ENCODE peak calls at places on chromosomes 5 and 9, in eight cellular contexts. Z is ascending aorta, D is AG04450, V is PC-3, E is cardiac muscle cell, N is breast epithelium, K is HCT116, T is GM23248. H is an unnamed sample.

GRCh38 chr9:76161546-76161945 is 232.7 kb downstream of the RFK start:
- DNase-seq in Z (no peak), D (peak), E (peak), T (peak), N (no peak), K (no peak), V (no peak), H (no peak)

GRCh38 chr5:155290937-155291336 is 277.4 kb downstream of the KIF4B start:
- DNase-seq in T (no peak), V (no peak), E (no peak), K (no peak), N (no peak), Z (no peak), D (no peak), H (no peak)

GRCh38 chr5:43627028-43627427 is 24.0 kb downstream of the NNT start:
- DNase-seq in E (peak), D (no peak), V (peak), K (peak), N (no peak), Z (no peak), T (peak), H (no peak)

GRCh38 chr5:111349429-111349828 is 125.2 kb downstream of the CAMK4 start:
- DNase-seq in V (no peak), N (no peak), E (no peak), T (no peak), Z (no peak), K (no peak), D (no peak), H (no peak)

GRCh38 chr9:135957431-135957830 is 3.7 kb downstream of the UBAC1 start:
- DNase-seq in T (no peak), K (no peak), E (no peak), N (no peak), V (no peak), Z (no peak), D (no peak), H (no peak)

GRCh38 chr5:133814152-133814551 is 154.3 kb downstream of the C5orf15 start:
- DNase-seq in K (no peak), D (no peak), E (no peak), Z (no peak), T (peak), N (no peak), V (no peak), H (no peak)

GRCh38 chr5:76986828-76987526 is 34.1 kb downstream of the CRHBP start:
- DNase-seq in V (no peak), D (no peak), T (no peak), N (no peak), E (no peak), K (no peak), Z (no peak), H (no peak)

GRCh38 chr5:14971864-14972263 is 100.3 kb upstream of the ANKH start:
- DNase-seq in E (no peak), D (no peak), N (no peak), K (no peak), V (no peak), T (no peak), Z (no peak), H (no peak)

GRCh38 chr5:44189255-44189654 is 200.0 kb downstream of the FGF10 start:
- DNase-seq in Z (no peak), K (no peak), D (no peak), N (no peak), E (no peak), T (no peak), V (no peak), H (no peak)

GRCh38 chr5:80745490-80745889 is 90.7 kb upstream of the DHFR start:
- DNase-seq in E (no peak), D (no peak), T (peak), K (no peak), V (peak), Z (no peak), N (no peak), H (no peak)

GRCh38 chr5:115348175-115348574 is 51.7 kb upstream of the CCDC112 start:
- DNase-seq in T (no peak), E (no peak), D (no peak), V (no peak), K (no peak), Z (no peak), N (no peak), H (no peak)
- H3K27ac ChIP-seq in T (no peak), E (no peak), D (no peak), V (no peak), K (no peak), Z (no peak), N (no peak), H (no peak)

GRCh38 chr9:131697097-131697496 is 42.8 kb downstream of the RAPGEF1 start:
- DNase-seq in N (no peak), E (peak), Z (no peak), T (peak), K (no peak), D (no peak), V (no peak), H (no peak)

GRCh38 chr9:131693163-131693562 is 46.7 kb downstream of the RAPGEF1 start:
- DNase-seq in Z (no peak), K (no peak), N (no peak), T (no peak), E (no peak), D (no peak), V (no peak), H (no peak)

GRCh38 chr9:131693651-131694597 is 46.0 kb downstream of the RAPGEF1 start:
- DNase-seq in D (no peak), E (no peak), T (no peak), Z (no peak), N (no peak), K (no peak), V (no peak), H (no peak)

GRCh38 chr9:131696163-131696439 is 43.8 kb downstream of the RAPGEF1 start:
- DNase-seq in Z (no peak), D (no peak), K (no peak), N (no peak), E (no peak), T (no peak), V (no peak), H (no peak)

DNA sequence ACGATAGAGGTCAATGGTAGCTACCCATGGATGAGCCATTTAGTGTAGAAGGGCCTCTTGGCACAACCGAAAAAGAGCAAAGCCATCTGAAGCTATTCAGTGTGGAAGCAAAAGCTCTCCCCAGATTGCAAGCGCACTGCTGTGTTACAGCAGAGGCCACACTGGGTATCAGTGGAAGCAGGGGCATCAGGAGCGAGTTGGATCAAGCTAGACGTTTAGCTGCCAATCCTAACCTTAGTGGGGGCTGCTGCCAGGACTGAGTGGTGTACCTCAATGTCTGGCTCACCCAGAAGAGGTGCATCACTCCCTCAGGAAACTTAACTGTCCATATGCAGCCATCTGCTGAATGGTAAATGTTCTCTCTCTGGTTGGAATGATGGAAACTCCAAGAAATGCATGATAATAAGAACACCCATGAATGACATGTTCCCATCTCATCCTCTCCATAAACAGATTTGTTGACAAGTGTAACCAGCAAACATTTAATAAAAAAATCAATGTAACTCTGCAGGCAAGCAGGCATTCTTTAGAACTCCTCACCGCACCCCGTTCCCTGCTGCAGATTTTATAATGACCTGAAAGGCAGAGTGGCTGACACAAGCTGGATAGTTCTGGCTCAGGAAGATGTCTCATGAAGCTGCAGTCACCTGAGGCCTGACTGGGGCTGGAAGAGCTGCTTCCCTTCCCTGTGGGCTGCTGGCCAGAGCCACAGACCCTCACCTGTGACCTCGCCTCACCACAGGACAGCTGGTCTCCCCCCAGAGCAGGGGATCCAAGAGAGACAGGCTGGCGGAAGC is 44.3 kb downstream of the RAPGEF1 start:
- DNase-seq in N (no peak), E (no peak), K (no peak), D (no peak), V (no peak), T (no peak), Z (no peak), H (no peak)
- H3K27ac ChIP-seq in N (no peak), E (no peak), K (no peak), D (no peak), V (no peak), T (no peak), Z (no peak), H (no peak)

GRCh38 chr5:58493136-58493535 is 1.9 kb downstream of the GAPT start:
- DNase-seq in K (no peak), D (no peak), V (no peak), T (no peak), Z (no peak), N (no peak), E (no peak), H (no peak)
- H3K27ac ChIP-seq in K (no peak), D (no peak), V (no peak), T (no peak), Z (no peak), N (no peak), E (no peak), H (no peak)

DNA sequence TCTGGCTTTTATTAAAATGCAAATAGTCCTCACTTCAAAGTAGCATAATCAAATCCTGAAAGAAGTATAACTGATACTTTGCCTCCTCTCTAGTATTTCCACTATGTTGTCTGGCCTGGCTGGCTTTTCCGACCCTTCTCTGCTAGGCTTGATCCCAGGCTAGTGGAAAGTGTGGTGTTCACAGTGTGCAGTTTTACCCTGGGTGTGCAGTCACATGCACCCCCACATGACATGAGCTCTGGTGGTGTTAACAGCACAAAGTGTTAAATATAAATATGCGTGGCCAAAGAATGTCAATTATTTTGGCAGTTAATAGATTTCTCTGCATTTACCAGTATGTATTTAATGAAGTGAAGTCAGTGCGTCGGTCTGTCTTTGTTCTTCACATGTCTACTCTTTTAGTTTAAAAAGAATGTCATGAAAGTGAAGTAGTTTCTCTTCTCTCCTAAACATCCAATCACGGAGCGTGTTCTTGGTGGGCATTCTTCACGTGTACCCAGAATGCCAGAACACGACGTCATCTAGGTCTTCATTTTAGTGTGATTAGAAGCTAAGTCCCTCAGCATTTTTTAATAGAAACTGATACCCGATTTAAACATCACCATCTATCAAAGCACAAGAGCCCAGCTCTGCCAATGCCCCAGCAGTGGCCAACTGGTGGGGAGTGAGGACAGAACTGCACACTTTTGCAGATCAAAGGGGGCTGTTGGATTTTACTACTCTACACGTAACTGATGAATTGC is 286.4 kb downstream of the FANCC start:
- DNase-seq in V (no peak), Z (no peak), T (no peak), K (no peak), D (no peak), E (no peak), N (no peak), H (no peak)
- H3K27ac ChIP-seq in V (no peak), Z (peak), T (peak), K (no peak), D (no peak), E (peak), N (no peak), H (peak)

DNA sequence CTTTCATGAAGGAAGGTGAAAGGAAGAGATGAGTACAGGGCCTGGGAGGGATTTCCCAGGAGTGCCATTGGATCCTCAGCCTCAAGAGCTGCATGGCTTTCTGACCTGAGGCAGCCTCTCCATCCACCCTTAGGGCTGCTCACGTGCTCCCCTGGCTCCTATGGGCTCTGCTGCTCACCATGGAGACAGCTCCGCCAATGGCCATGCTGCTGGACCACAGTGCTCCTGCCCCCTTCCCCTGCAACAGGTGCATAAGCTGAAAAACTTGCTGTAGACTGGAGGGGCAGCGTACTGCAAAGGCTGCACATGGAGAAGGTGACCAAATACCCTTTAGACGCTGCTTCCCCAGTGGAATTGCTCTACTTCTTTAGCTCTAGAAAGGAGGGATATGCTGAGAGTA is 112.7 kb upstream of the PANK3 start:
- DNase-seq in Z (no peak), N (no peak), D (no peak), V (no peak), E (no peak), K (no peak), T (no peak), H (no peak)
- H3K27ac ChIP-seq in Z (no peak), N (no peak), D (no peak), V (no peak), E (no peak), K (no peak), T (no peak), H (no peak)

H was measured in substantia nigra.